ENCODE peak calls at places on chromosomes 6 and 20, in six cellular contexts. J is lung, A is heart left ventricle, V is neural progenitor cell, G is body of pancreas, N is HL-60. R is an unnamed sample.

GRCh38 chr6:168201799-168202198 is 117.8 kb downstream of the DACT2 start:
- DNase-seq in G (no peak), V (no peak), A (no peak), N (no peak), J (no peak), R (no peak)

GRCh38 chr6:147506704-147507114 is 1.8 kb upstream of the SAMD5 start:
- DNase-seq in N (peak; percentile 39), J (peak; percentile 69), G (peak; percentile 61), A (peak; percentile 75), V (peak; percentile 84), R (peak; percentile 61)

GRCh38 chr6:157240059-157240959 is 83.0 kb downstream of the TMEM242 start:
- DNase-seq in G (peak; percentile 69), J (no peak), N (no peak), V (peak; percentile 55), A (no peak), R (peak; percentile 36)

GRCh38 chr6:2560903-2561698 is 189.6 kb downstream of the MYLK4 start:
- DNase-seq in V (no peak), A (no peak), G (no peak), J (no peak), N (no peak), R (no peak)

GRCh38 chr20:23086056-23086551 is at the start of gene CD93:
- DNase-seq in J (no peak), A (peak; percentile 76), N (no peak), G (peak; percentile 50), V (no peak), R (peak; percentile 61)

GRCh38 chr6:160950507-160950906 is 41.1 kb upstream of the MAP3K4 start:
- DNase-seq in G (peak; percentile 76), A (no peak), J (no peak), V (no peak), N (no peak), R (peak; percentile 80)

GRCh38 chr6:135904666-135905065 is 53.2 kb downstream of the PDE7B start:
- DNase-seq in V (no peak), G (no peak), N (no peak), J (no peak), A (no peak), R (peak; percentile 29)

GRCh38 chr6:84762941-84763396 is 1.4 kb downstream of the TBX18 start:
- DNase-seq in N (no peak), G (no peak), A (peak; percentile 34), J (no peak), V (peak; percentile 55), R (no peak)

GRCh38 chr6:111764238-111765182 is 108.7 kb downstream of the FYN start:
- DNase-seq in G (no peak), J (no peak), V (peak; percentile 56), A (no peak), N (no peak), R (no peak)

GRCh38 chr6:131014080-131014776 is 48.8 kb downstream of the EPB41L2 start:
- DNase-seq in G (no peak), V (no peak), N (no peak), J (no peak), A (no peak), R (peak; percentile 59)

GRCh38 chr6:52663120-52663934 is 7.6 kb upstream of the TMEM14A start:
- DNase-seq in A (peak; percentile 50), N (peak; percentile 56), J (peak; percentile 51), V (peak; percentile 72), G (peak; percentile 54), R (peak; percentile 87)

GRCh38 chr6:15026832-15027231 is 219.0 kb upstream of the JARID2 start:
- DNase-seq in A (no peak), J (peak; percentile 32), N (no peak), G (peak; percentile 46), V (no peak), R (peak; percentile 17)

GRCh38 chr6:1336246-1336843 is 24.4 kb downstream of the FOXQ1 start:
- DNase-seq in N (peak; percentile 7), A (no peak), V (peak; percentile 46), J (peak; percentile 67), G (peak; percentile 81), R (no peak)

GRCh38 chr6:168219167-168219566 is 100.4 kb downstream of the DACT2 start:
- DNase-seq in V (no peak), J (no peak), A (peak; percentile 66), N (no peak), G (no peak), R (peak; percentile 90)

GRCh38 chr20:7714549-7714948 is 225.7 kb downstream of the HAO1 start:
- DNase-seq in N (no peak), A (no peak), V (no peak), G (no peak), J (no peak), R (no peak)

GRCh38 chr6:68653074-68653705 is 18.1 kb downstream of the ADGRB3 start:
- DNase-seq in J (no peak), V (no peak), G (no peak), A (no peak), N (no peak), R (no peak)

GRCh38 chr20:43994486-43995100 is 79.9 kb downstream of the TOX2 start:
- DNase-seq in J (no peak), G (no peak), V (no peak), A (peak; percentile 12), N (no peak), R (peak; percentile 64)

GRCh38 chr20:24987873-24988835 is 4.4 kb downstream of the APMAP start:
- DNase-seq in G (no peak), J (no peak), N (no peak), A (peak; percentile 11), V (no peak), R (no peak)

GRCh38 chr6:126039284-126039683 is 52.9 kb downstream of the TRMT11 start:
- DNase-seq in N (no peak), J (no peak), V (no peak), A (no peak), G (no peak), R (peak; percentile 63)

GRCh38 chr20:13873814-13874213 is 89.0 kb downstream of the NDUFAF5 start:
- DNase-seq in V (peak; percentile 19), N (no peak), J (no peak), A (no peak), G (no peak), R (no peak)

GRCh38 chr6:100493206-100493888 is 28.6 kb upstream of the SIM1 start:
- DNase-seq in V (no peak), A (no peak), J (no peak), N (no peak), G (no peak), R (no peak)

GRCh38 chr20:57231951-57232428 is 34.5 kb downstream of the BMP7 start:
- DNase-seq in J (no peak), G (no peak), A (no peak), N (no peak), V (peak; percentile 18), R (no peak)

GRCh38 chr6:129691709-129692108 is 18.3 kb downstream of the ARHGAP18 start:
- DNase-seq in N (no peak), A (no peak), G (no peak), J (no peak), V (no peak), R (no peak)

GRCh38 chr20:61933951-61934715 is 131.5 kb downstream of the TAF4 start:
- DNase-seq in G (no peak), A (no peak), V (peak; percentile 39), J (no peak), N (no peak), R (no peak)

GRCh38 chr6:70847091-70847490 is 109.8 kb downstream of the B3GAT2 start:
- DNase-seq in J (no peak), V (no peak), N (no peak), A (no peak), G (no peak), R (no peak)

GRCh38 chr20:53708129-53708968 is 114.7 kb upstream of the ZNF217 start:
- DNase-seq in A (no peak), G (no peak), J (no peak), N (peak; percentile 49), V (peak; percentile 16), R (peak; percentile 27)

GRCh38 chr6:162964703-162965140 is 236.9 kb downstream of the PACRG start:
- DNase-seq in A (peak; percentile 59), J (peak; percentile 53), N (no peak), V (no peak), G (peak; percentile 32), R (peak; percentile 97)

GRCh38 chr6:158611600-158612041 is 32.9 kb downstream of the DYNLT1 start:
- DNase-seq in A (no peak), N (no peak), J (peak; percentile 58), V (peak; percentile 45), G (no peak), R (no peak)

GRCh38 chr6:88517737-88518136 is 351.6 kb upstream of the CNR1 start:
- DNase-seq in N (no peak), V (no peak), A (no peak), G (no peak), J (no peak), R (peak; percentile 50)

GRCh38 chr6:26017567-26017966 is 55.0 kb downstream of the TRIM38 start:
- DNase-seq in J (peak; percentile 59), N (no peak), A (peak; percentile 70), G (peak; percentile 45), V (no peak), R (peak; percentile 94)
- H3K4me3 ChIP-seq in J (peak overlapping the region; percentile 4), N (no peak overlapping the region), A (peak overlapping the region; percentile 29), G (no peak overlapping the region), V (no peak overlapping the region), R (peak overlapping the region; percentile 54)

GRCh38 chr20:9354579-9354978 is 159.8 kb upstream of the LAMP5 start:
- DNase-seq in G (no peak), N (no peak), J (no peak), V (no peak), A (no peak), R (no peak)

GRCh38 chr20:9353916-9354276 is 160.5 kb upstream of the LAMP5 start:
- DNase-seq in A (no peak), V (no peak), J (no peak), G (no peak), N (no peak), R (peak; percentile 68)

GRCh38 chr20:9360427-9360826 is 154.0 kb upstream of the LAMP5 start:
- DNase-seq in A (no peak), V (no peak), G (no peak), N (no peak), J (no peak), R (no peak)

GRCh38 chr20:9363673-9364072 is 150.7 kb upstream of the LAMP5 start:
- DNase-seq in G (no peak), N (no peak), A (no peak), V (no peak), J (no peak), R (no peak)

GRCh38 chr20:9359561-9360308 is 154.7 kb upstream of the LAMP5 start:
- DNase-seq in G (peak; percentile 63), J (no peak), N (peak; percentile 3), A (peak; percentile 35), V (peak; percentile 60), R (peak; percentile 77)
- H3K4me3 ChIP-seq in G (no peak overlapping the region), J (no peak overlapping the region), N (no peak overlapping the region), A (no peak overlapping the region), V (no peak overlapping the region), R (no peak overlapping the region)

DNA sequence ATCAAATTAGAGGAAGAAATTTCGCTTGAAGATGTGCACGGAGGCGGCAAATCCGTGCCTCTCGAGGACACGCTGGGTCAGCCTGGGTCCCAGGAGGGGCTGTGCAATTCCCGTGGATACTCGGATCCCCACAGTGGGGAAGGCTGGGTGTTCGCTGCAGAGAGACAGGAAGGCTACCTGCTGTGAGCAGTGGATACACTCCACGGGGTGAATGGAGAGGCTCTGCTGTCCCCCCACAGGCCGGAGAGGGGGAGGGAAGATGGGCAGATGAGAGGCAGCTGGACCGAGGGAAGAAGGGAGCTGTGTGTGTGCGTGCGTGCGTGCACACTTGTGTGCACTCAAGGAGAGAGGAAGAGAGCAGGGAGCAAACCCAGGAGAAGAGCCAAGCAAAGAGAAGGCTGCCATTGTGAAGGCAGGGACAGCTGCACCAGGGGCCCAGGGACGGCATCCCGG is 57.3 kb downstream of the SULF2 start:
- DNase-seq in A (no peak), V (no peak), G (no peak), N (no peak), J (no peak), R (no peak)
- H3K4me3 ChIP-seq in A (no peak overlapping the region), V (no peak overlapping the region), G (no peak overlapping the region), N (peak overlapping the region; percentile 24), J (no peak overlapping the region), R (no peak overlapping the region)

GRCh38 chr6:83069633-83070032 is 2.2 kb downstream of the DOP1A start:
- DNase-seq in G (no peak), V (no peak), A (no peak), J (no peak), N (no peak), R (no peak)
- H3K4me3 ChIP-seq in G (no peak overlapping the region), V (peak overlapping the region; percentile 72), A (no peak overlapping the region), J (no peak overlapping the region), N (no peak overlapping the region), R (no peak overlapping the region)